ENCODE peak calls at places on chromosomes 5 and 9, in seven cellular contexts. One of them, this sample, is unnamed.

GRCh38 chr5:83871533-83872380 is 151.1 kb upstream of the HAPLN1 start:
- DNase-seq in dorsolateral prefrontal cortex: no peak
- DNase-seq in aorta: no peak
- DNase-seq in coronary artery: no peak
- DNase-seq in thyroid gland: no peak
- DNase-seq in kidney: no peak
- DNase-seq in PC-3: no peak
- DNase-seq in this sample: no peak

GRCh38 chr9:91127653-91128052 is 234.1 kb downstream of the AUH start:
- DNase-seq in coronary artery: no peak
- DNase-seq in kidney: no peak
- DNase-seq in PC-3: peak; percentile 62
- DNase-seq in thyroid gland: no peak
- DNase-seq in aorta: no peak
- DNase-seq in dorsolateral prefrontal cortex: no peak
- DNase-seq in this sample: no peak

GRCh38 chr9:106920701-106921283 is 57.8 kb downstream of the ZNF462 start:
- DNase-seq in dorsolateral prefrontal cortex: no peak
- DNase-seq in coronary artery: no peak
- DNase-seq in aorta: no peak
- DNase-seq in thyroid gland: no peak
- DNase-seq in kidney: no peak
- DNase-seq in PC-3: peak; percentile 57
- DNase-seq in this sample: no peak

GRCh38 chr5:177980776-177981175 is 15.3 kb downstream of the PROP1 start:
- DNase-seq in dorsolateral prefrontal cortex: no peak
- DNase-seq in coronary artery: no peak
- DNase-seq in PC-3: no peak
- DNase-seq in kidney: no peak
- DNase-seq in thyroid gland: peak; percentile 51
- DNase-seq in aorta: no peak
- DNase-seq in this sample: no peak

GRCh38 chr9:114558027-114558675 is 29.4 kb upstream of the ATP6V1G1 start:
- DNase-seq in aorta: no peak
- DNase-seq in dorsolateral prefrontal cortex: no peak
- DNase-seq in thyroid gland: no peak
- DNase-seq in PC-3: peak; percentile 52
- DNase-seq in kidney: no peak
- DNase-seq in coronary artery: no peak
- DNase-seq in this sample: no peak

GRCh38 chr5:105924366-105924765 is 1746.4 kb downstream of the EFNA5 start:
- DNase-seq in dorsolateral prefrontal cortex: no peak
- DNase-seq in coronary artery: no peak
- DNase-seq in kidney: no peak
- DNase-seq in thyroid gland: no peak
- DNase-seq in aorta: no peak
- DNase-seq in PC-3: peak; percentile 27
- DNase-seq in this sample: no peak

GRCh38 chr9:127133739-127134167 is 11.3 kb upstream of the ANGPTL2 start:
- DNase-seq in dorsolateral prefrontal cortex: peak; percentile 67
- DNase-seq in coronary artery: peak; percentile 83
- DNase-seq in aorta: no peak
- DNase-seq in PC-3: no peak
- DNase-seq in thyroid gland: no peak
- DNase-seq in kidney: peak; percentile 71
- DNase-seq in this sample: peak; percentile 78

GRCh38 chr9:92190536-92190790 is 75.2 kb upstream of the SPTLC1 start:
- DNase-seq in coronary artery: no peak
- DNase-seq in thyroid gland: no peak
- DNase-seq in kidney: no peak
- DNase-seq in dorsolateral prefrontal cortex: no peak
- DNase-seq in aorta: no peak
- DNase-seq in PC-3: no peak
- DNase-seq in this sample: no peak

GRCh38 chr9:132622144-132622543 is 39.7 kb downstream of the BARHL1 start:
- DNase-seq in kidney: no peak
- DNase-seq in aorta: no peak
- DNase-seq in coronary artery: no peak
- DNase-seq in dorsolateral prefrontal cortex: no peak
- DNase-seq in thyroid gland: peak; percentile 68
- DNase-seq in PC-3: peak; percentile 34
- DNase-seq in this sample: no peak

GRCh38 chr9:93945400-93946337 is 9.5 kb downstream of the BARX1 start:
- DNase-seq in dorsolateral prefrontal cortex: no peak
- DNase-seq in kidney: no peak
- DNase-seq in thyroid gland: no peak
- DNase-seq in PC-3: no peak
- DNase-seq in aorta: no peak
- DNase-seq in coronary artery: no peak
- DNase-seq in this sample: no peak

GRCh38 chr9:36862206-36863145 is 171.6 kb downstream of the PAX5 start:
- DNase-seq in coronary artery: no peak
- DNase-seq in kidney: peak; percentile 71
- DNase-seq in dorsolateral prefrontal cortex: peak; percentile 48
- DNase-seq in PC-3: peak; percentile 41
- DNase-seq in thyroid gland: peak; percentile 21
- DNase-seq in aorta: peak; percentile 38
- DNase-seq in this sample: no peak

GRCh38 chr5:11182441-11183080 is 421.5 kb upstream of the DAP start:
- DNase-seq in PC-3: peak; percentile 80
- DNase-seq in kidney: no peak
- DNase-seq in thyroid gland: no peak
- DNase-seq in coronary artery: no peak
- DNase-seq in dorsolateral prefrontal cortex: no peak
- DNase-seq in aorta: no peak
- DNase-seq in this sample: no peak

GRCh38 chr9:92709954-92710353 is 40.0 kb upstream of the IPPK start:
- DNase-seq in kidney: no peak
- DNase-seq in PC-3: no peak
- DNase-seq in coronary artery: no peak
- DNase-seq in thyroid gland: no peak
- DNase-seq in aorta: peak; percentile 30
- DNase-seq in dorsolateral prefrontal cortex: no peak
- DNase-seq in this sample: no peak

GRCh38 chr9:137114220-137114612 is 317 bp downstream of the DPP7 start:
- DNase-seq in thyroid gland: no peak
- DNase-seq in PC-3: no peak
- DNase-seq in kidney: no peak
- DNase-seq in coronary artery: no peak
- DNase-seq in aorta: no peak
- DNase-seq in dorsolateral prefrontal cortex: no peak
- DNase-seq in this sample: no peak

GRCh38 chr5:168314735-168315411 is 23.4 kb downstream of the WWC1 start:
- DNase-seq in coronary artery: no peak
- DNase-seq in aorta: no peak
- DNase-seq in PC-3: peak; percentile 95
- DNase-seq in thyroid gland: peak; percentile 90
- DNase-seq in kidney: peak; percentile 88
- DNase-seq in dorsolateral prefrontal cortex: no peak
- DNase-seq in this sample: no peak

GRCh38 chr5:68261174-68262021 is 45.8 kb downstream of the PIK3R1 start:
- DNase-seq in dorsolateral prefrontal cortex: no peak
- DNase-seq in coronary artery: no peak
- DNase-seq in aorta: no peak
- DNase-seq in kidney: no peak
- DNase-seq in PC-3: no peak
- DNase-seq in thyroid gland: no peak
- DNase-seq in this sample: peak; percentile 69

GRCh38 chr9:78963911-78964310 is 607.9 kb upstream of the TLE4 start:
- DNase-seq in aorta: no peak
- DNase-seq in dorsolateral prefrontal cortex: no peak
- DNase-seq in PC-3: no peak
- DNase-seq in kidney: no peak
- DNase-seq in thyroid gland: no peak
- DNase-seq in coronary artery: no peak
- DNase-seq in this sample: no peak

GRCh38 chr5:153489611-153490010 is 859 bp upstream of the GRIA1 start:
- DNase-seq in coronary artery: no peak
- DNase-seq in dorsolateral prefrontal cortex: no peak
- DNase-seq in kidney: no peak
- DNase-seq in aorta: no peak
- DNase-seq in thyroid gland: no peak
- DNase-seq in PC-3: peak; percentile 16
- DNase-seq in this sample: no peak

GRCh38 chr5:42951847-42952411 is 88.2 kb downstream of the ANXA2R start:
- DNase-seq in PC-3: no peak
- DNase-seq in coronary artery: no peak
- DNase-seq in kidney: no peak
- DNase-seq in aorta: peak; percentile 58
- DNase-seq in dorsolateral prefrontal cortex: no peak
- DNase-seq in thyroid gland: no peak
- DNase-seq in this sample: peak; percentile 22

GRCh38 chr5:100840364-100840763 is 62.7 kb downstream of the ST8SIA4 start:
- DNase-seq in aorta: no peak
- DNase-seq in thyroid gland: no peak
- DNase-seq in PC-3: peak; percentile 87
- DNase-seq in kidney: no peak
- DNase-seq in coronary artery: no peak
- DNase-seq in dorsolateral prefrontal cortex: no peak
- DNase-seq in this sample: no peak

GRCh38 chr9:27407966-27408365 is 111.0 kb upstream of the EQTN start:
- DNase-seq in dorsolateral prefrontal cortex: no peak
- DNase-seq in PC-3: peak; percentile 79
- DNase-seq in thyroid gland: no peak
- DNase-seq in aorta: no peak
- DNase-seq in coronary artery: no peak
- DNase-seq in kidney: no peak
- DNase-seq in this sample: no peak

GRCh38 chr5:71537681-71538080 is 49.5 kb upstream of the MCCC2 start:
- DNase-seq in kidney: no peak
- DNase-seq in thyroid gland: no peak
- DNase-seq in aorta: no peak
- DNase-seq in coronary artery: no peak
- DNase-seq in dorsolateral prefrontal cortex: no peak
- DNase-seq in PC-3: no peak
- DNase-seq in this sample: no peak

GRCh38 chr5:73365301-73365853 is 83.2 kb downstream of the FOXD1 start:
- DNase-seq in coronary artery: no peak
- DNase-seq in aorta: no peak
- DNase-seq in PC-3: peak; percentile 88
- DNase-seq in thyroid gland: peak; percentile 35
- DNase-seq in kidney: no peak
- DNase-seq in dorsolateral prefrontal cortex: no peak
- DNase-seq in this sample: no peak

GRCh38 chr5:4584982-4585381 is 555.1 kb upstream of the ADAMTS16 start:
- DNase-seq in thyroid gland: peak; percentile 71
- DNase-seq in coronary artery: no peak
- DNase-seq in PC-3: peak; percentile 59
- DNase-seq in dorsolateral prefrontal cortex: no peak
- DNase-seq in aorta: no peak
- DNase-seq in kidney: no peak
- DNase-seq in this sample: no peak

GRCh38 chr9:137112564-137113384 is 1.8 kb downstream of the DPP7 start:
- DNase-seq in aorta: no peak
- DNase-seq in coronary artery: no peak
- DNase-seq in PC-3: no peak
- DNase-seq in thyroid gland: no peak
- DNase-seq in dorsolateral prefrontal cortex: no peak
- DNase-seq in kidney: peak; percentile 80
- DNase-seq in this sample: no peak

DNA sequence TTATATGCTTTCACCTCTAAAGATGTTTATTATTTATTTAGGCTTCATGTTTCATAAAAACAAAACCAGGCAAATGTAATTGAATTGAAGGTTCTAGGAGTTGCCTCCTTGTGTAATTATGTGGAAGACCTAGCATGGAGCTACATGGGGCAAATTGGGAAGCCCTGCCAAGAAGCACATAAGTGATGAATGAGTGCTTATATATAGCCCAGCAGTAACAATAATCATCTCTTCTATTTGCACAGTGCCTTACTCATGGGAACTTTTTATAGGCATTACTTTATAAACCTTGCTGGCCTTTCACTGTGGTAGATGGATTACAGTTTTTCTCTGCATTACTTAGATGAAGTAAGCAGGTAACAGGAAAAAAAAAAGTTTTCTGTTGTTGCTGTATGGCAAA is 40.0 kb upstream of the GRAMD2B start:
- DNase-seq in thyroid gland: no peak
- DNase-seq in kidney: no peak
- DNase-seq in dorsolateral prefrontal cortex: no peak
- DNase-seq in aorta: no peak
- DNase-seq in coronary artery: no peak
- DNase-seq in PC-3: peak; percentile 81
- DNase-seq in this sample: no peak
- H3K27ac ChIP-seq in thyroid gland: no peak overlapping the region
- H3K27ac ChIP-seq in kidney: no peak overlapping the region
- H3K27ac ChIP-seq in dorsolateral prefrontal cortex: no peak overlapping the region
- H3K27ac ChIP-seq in aorta: peak overlapping the region; percentile 99
- H3K27ac ChIP-seq in coronary artery: no peak overlapping the region
- H3K27ac ChIP-seq in PC-3: peak overlapping the region; percentile 80
- H3K27ac ChIP-seq in this sample: no peak overlapping the region

GRCh38 chr9:104280711-104281110 is 186.6 kb downstream of the SMC2 start:
- DNase-seq in kidney: no peak
- DNase-seq in coronary artery: no peak
- DNase-seq in aorta: no peak
- DNase-seq in PC-3: no peak
- DNase-seq in dorsolateral prefrontal cortex: no peak
- DNase-seq in thyroid gland: no peak
- DNase-seq in this sample: no peak
- H3K27ac ChIP-seq in kidney: no peak overlapping the region
- H3K27ac ChIP-seq in coronary artery: no peak overlapping the region
- H3K27ac ChIP-seq in aorta: no peak overlapping the region
- H3K27ac ChIP-seq in PC-3: peak overlapping the region; percentile 68
- H3K27ac ChIP-seq in dorsolateral prefrontal cortex: no peak overlapping the region
- H3K27ac ChIP-seq in thyroid gland: peak overlapping the region; percentile 52
- H3K27ac ChIP-seq in this sample: no peak overlapping the region

GRCh38 chr9:130142635-130143034 is 29.6 kb upstream of the NCS1 start:
- DNase-seq in aorta: no peak
- DNase-seq in dorsolateral prefrontal cortex: no peak
- DNase-seq in thyroid gland: no peak
- DNase-seq in PC-3: no peak
- DNase-seq in coronary artery: no peak
- DNase-seq in kidney: no peak
- DNase-seq in this sample: no peak

GRCh38 chr9:130144703-130145102 is 27.5 kb upstream of the NCS1 start:
- DNase-seq in coronary artery: no peak
- DNase-seq in aorta: no peak
- DNase-seq in dorsolateral prefrontal cortex: no peak
- DNase-seq in thyroid gland: peak; percentile 56
- DNase-seq in PC-3: no peak
- DNase-seq in kidney: no peak
- DNase-seq in this sample: no peak

GRCh38 chr9:130140701-130141100 is 31.5 kb upstream of the NCS1 start:
- DNase-seq in aorta: no peak
- DNase-seq in thyroid gland: no peak
- DNase-seq in dorsolateral prefrontal cortex: no peak
- DNase-seq in kidney: no peak
- DNase-seq in PC-3: no peak
- DNase-seq in coronary artery: no peak
- DNase-seq in this sample: no peak

GRCh38 chr9:130143974-130144373 is 28.2 kb upstream of the NCS1 start:
- DNase-seq in coronary artery: no peak
- DNase-seq in aorta: peak; percentile 69
- DNase-seq in dorsolateral prefrontal cortex: no peak
- DNase-seq in kidney: no peak
- DNase-seq in PC-3: no peak
- DNase-seq in thyroid gland: peak; percentile 91
- DNase-seq in this sample: peak; percentile 68

GRCh38 chr9:130143279-130143893 is 28.8 kb upstream of the NCS1 start:
- DNase-seq in aorta: no peak
- DNase-seq in thyroid gland: no peak
- DNase-seq in PC-3: no peak
- DNase-seq in kidney: no peak
- DNase-seq in dorsolateral prefrontal cortex: no peak
- DNase-seq in coronary artery: no peak
- DNase-seq in this sample: no peak
- H3K27ac ChIP-seq in aorta: no peak overlapping the region
- H3K27ac ChIP-seq in thyroid gland: no peak overlapping the region
- H3K27ac ChIP-seq in PC-3: no peak overlapping the region
- H3K27ac ChIP-seq in kidney: no peak overlapping the region
- H3K27ac ChIP-seq in dorsolateral prefrontal cortex: no peak overlapping the region
- H3K27ac ChIP-seq in coronary artery: no peak overlapping the region
- H3K27ac ChIP-seq in this sample: peak overlapping the region; percentile 2

GRCh38 chr5:1638658-1639400 is 115.1 kb upstream of the LPCAT1 start:
- DNase-seq in aorta: no peak
- DNase-seq in thyroid gland: no peak
- DNase-seq in PC-3: no peak
- DNase-seq in coronary artery: peak; percentile 65
- DNase-seq in kidney: no peak
- DNase-seq in dorsolateral prefrontal cortex: peak; percentile 10
- DNase-seq in this sample: peak; percentile 10
- H3K27ac ChIP-seq in aorta: no peak overlapping the region
- H3K27ac ChIP-seq in thyroid gland: no peak overlapping the region
- H3K27ac ChIP-seq in PC-3: no peak overlapping the region
- H3K27ac ChIP-seq in coronary artery: no peak overlapping the region
- H3K27ac ChIP-seq in kidney: no peak overlapping the region
- H3K27ac ChIP-seq in dorsolateral prefrontal cortex: no peak overlapping the region
- H3K27ac ChIP-seq in this sample: no peak overlapping the region

This sample was measured in uterus.